ENCODE peak calls at places on chromosome 11, in five cellular contexts. Y, R, G, O and C are unnamed samples.
A peak's percentile ranks its signal among the peaks of the same experiment; 100 is the strongest.

GRCh38 chr11:100930185-100930778 is 199.3 kb downstream of the PGR start:
- DNase-seq in Y (peak; percentile 72), R (no peak), G (no peak), O (peak; percentile 73), C (no peak)

GRCh38 chr11:19919050-19919561 is 206.5 kb downstream of the NAV2 start:
- DNase-seq in Y (no peak), R (peak; percentile 83), G (peak; percentile 78), O (no peak), C (no peak)

GRCh38 chr11:12768731-12769673 is 94.8 kb downstream of the TEAD1 start:
- DNase-seq in Y (no peak), R (no peak), G (no peak), O (no peak), C (no peak)

GRCh38 chr11:1870721-1871466 is 18.0 kb downstream of the LSP1 start:
- DNase-seq in Y (no peak), R (no peak), G (peak; percentile 83), O (peak; percentile 45), C (no peak)

GRCh38 chr11:134488512-134488911 is 76.5 kb upstream of the B3GAT1 start:
- DNase-seq in Y (no peak), R (no peak), G (no peak), O (no peak), C (no peak)

GRCh38 chr11:44246726-44247125 is 63.2 kb downstream of the ALX4 start:
- DNase-seq in Y (no peak), R (no peak), G (no peak), O (no peak), C (no peak)

GRCh38 chr11:67652965-67653845 is 2.7 kb upstream of the ACY3 start:
- DNase-seq in Y (no peak), R (no peak), G (no peak), O (peak; percentile 0), C (no peak)

GRCh38 chr11:121035169-121035755 is 11.4 kb downstream of the TBCEL start:
- DNase-seq in Y (no peak), R (no peak), G (no peak), O (no peak), C (no peak)

GRCh38 chr11:125423247-125423849 is 72.7 kb downstream of the FEZ1 start:
- DNase-seq in Y (peak; percentile 30), R (no peak), G (no peak), O (no peak), C (no peak)

GRCh38 chr11:68495330-68495729 is 34.8 kb downstream of the PPP6R3 start:
- DNase-seq in Y (no peak), R (no peak), G (no peak), O (no peak), C (no peak)

GRCh38 chr11:102269927-102270326 is 47.4 kb upstream of the BIRC3 start:
- DNase-seq in Y (no peak), R (no peak), G (no peak), O (no peak), C (no peak)

GRCh38 chr11:48242501-48242900 is 2.4 kb upstream of the OR4X2 start:
- DNase-seq in Y (no peak), R (no peak), G (no peak), O (no peak), C (no peak)

GRCh38 chr11:100546714-100547113 is 140.4 kb upstream of the ARHGAP42 start:
- DNase-seq in Y (peak; percentile 42), R (no peak), G (no peak), O (no peak), C (no peak)

GRCh38 chr11:85934599-85935169 is 79.5 kb downstream of the CCDC83 start:
- DNase-seq in Y (no peak), R (no peak), G (peak; percentile 56), O (no peak), C (no peak)

GRCh38 chr11:32794439-32794838 is at the start of gene CCDC73:
- DNase-seq in Y (no peak), R (no peak), G (no peak), O (no peak), C (no peak)

GRCh38 chr11:107078375-107078774 is 60.1 kb upstream of the GUCY1A2 start:
- DNase-seq in Y (no peak), R (no peak), G (no peak), O (no peak), C (no peak)

GRCh38 chr11:61771195-61771894 is 18.9 kb downstream of the MYRF start:
- DNase-seq in Y (no peak), R (no peak), G (no peak), O (no peak), C (no peak)

GRCh38 chr11:20676658-20677057 is 7.3 kb downstream of the NELL1 start:
- DNase-seq in Y (no peak), R (no peak), G (no peak), O (no peak), C (no peak)

GRCh38 chr11:118000067-118000849 is 14.1 kb downstream of the IL10RA start:
- DNase-seq in Y (no peak), R (no peak), G (no peak), O (no peak), C (no peak)

GRCh38 chr11:86678823-86679222 is 6.4 kb upstream of the ME3 start:
- DNase-seq in Y (no peak), R (no peak), G (no peak), O (peak; percentile 82), C (no peak)

GRCh38 chr11:121494355-121495099 is 41.8 kb upstream of the SORL1-AS1 start:
- DNase-seq in Y (no peak), R (no peak), G (no peak), O (no peak), C (no peak)

GRCh38 chr11:10858505-10859360 is 880 bp upstream of the ZBED5 start:
- DNase-seq in Y (peak; percentile 81), R (peak; percentile 84), G (peak; percentile 62), O (peak; percentile 82), C (no peak)

GRCh38 chr11:10502770-10503169 is 38.2 kb downstream of the RNF141 start:
- DNase-seq in Y (no peak), R (no peak), G (no peak), O (no peak), C (no peak)

GRCh38 chr11:77299528-77299993 is 1.9 kb downstream of the GDPD4 start:
- DNase-seq in Y (no peak), R (no peak), G (no peak), O (no peak), C (no peak)

GRCh38 chr11:46159694-46160093 is 38.4 kb upstream of the PHF21A start:
- DNase-seq in Y (no peak), R (no peak), G (no peak), O (no peak), C (no peak)

GRCh38 chr11:97745515-97746050 is 1275.2 kb upstream of the CNTN5 start:
- DNase-seq in Y (no peak), R (no peak), G (no peak), O (no peak), C (no peak)

GRCh38 chr11:65538915-65539374 is 14.1 kb downstream of the SCYL1 start:
- DNase-seq in Y (no peak), R (no peak), G (no peak), O (peak; percentile 85), C (no peak)

GRCh38 chr11:6626971-6627761 is 7.9 kb upstream of the TPP1 start:
- DNase-seq in Y (no peak), R (no peak), G (no peak), O (no peak), C (no peak)

GRCh38 chr11:126603486-126603885 is 248.0 kb downstream of the ST3GAL4 start:
- DNase-seq in Y (no peak), R (no peak), G (no peak), O (no peak), C (no peak)

GRCh38 chr11:94731921-94732601 is 36.1 kb upstream of the AMOTL1 start:
- DNase-seq in Y (no peak), R (no peak), G (peak; percentile 46), O (no peak), C (no peak)

GRCh38 chr11:98979212-98979611 is 41.5 kb upstream of the CNTN5 start:
- DNase-seq in Y (peak; percentile 45), R (no peak), G (no peak), O (peak; percentile 22), C (no peak)

GRCh38 chr11:88414981-88415391 is 77.5 kb upstream of the CTSC start:
- DNase-seq in Y (no peak), R (no peak), G (no peak), O (no peak), C (no peak)

DNA sequence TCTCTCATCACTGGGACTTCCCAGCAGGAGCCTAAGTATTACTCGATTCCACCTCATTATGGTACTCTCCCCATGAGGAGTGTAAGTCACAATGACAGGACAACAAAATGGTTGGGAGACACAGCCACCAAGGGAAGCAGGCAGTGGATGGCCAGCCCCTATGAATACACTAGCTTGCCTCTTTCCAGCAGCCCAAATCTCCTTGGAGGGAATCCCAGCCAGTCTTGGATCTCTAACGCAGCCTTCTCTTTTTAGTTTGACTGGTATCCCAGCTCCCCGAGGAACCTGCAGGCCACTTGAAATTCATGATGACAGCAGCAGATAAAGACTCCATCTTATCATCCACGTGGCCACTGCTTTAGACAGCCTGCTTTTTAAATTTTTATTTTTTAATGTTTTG is 815.8 kb downstream of the NTM start:
- DNase-seq in Y (no peak), R (no peak), G (no peak), O (no peak), C (no peak)
- H3K4me1 ChIP-seq in Y (no peaks in the 10 kb centered on the region), R (no peaks in the 10 kb centered on the region), G (no peaks in the 10 kb centered on the region), O (no peaks in the 10 kb centered on the region), C (no peaks in the 10 kb centered on the region)

DNA sequence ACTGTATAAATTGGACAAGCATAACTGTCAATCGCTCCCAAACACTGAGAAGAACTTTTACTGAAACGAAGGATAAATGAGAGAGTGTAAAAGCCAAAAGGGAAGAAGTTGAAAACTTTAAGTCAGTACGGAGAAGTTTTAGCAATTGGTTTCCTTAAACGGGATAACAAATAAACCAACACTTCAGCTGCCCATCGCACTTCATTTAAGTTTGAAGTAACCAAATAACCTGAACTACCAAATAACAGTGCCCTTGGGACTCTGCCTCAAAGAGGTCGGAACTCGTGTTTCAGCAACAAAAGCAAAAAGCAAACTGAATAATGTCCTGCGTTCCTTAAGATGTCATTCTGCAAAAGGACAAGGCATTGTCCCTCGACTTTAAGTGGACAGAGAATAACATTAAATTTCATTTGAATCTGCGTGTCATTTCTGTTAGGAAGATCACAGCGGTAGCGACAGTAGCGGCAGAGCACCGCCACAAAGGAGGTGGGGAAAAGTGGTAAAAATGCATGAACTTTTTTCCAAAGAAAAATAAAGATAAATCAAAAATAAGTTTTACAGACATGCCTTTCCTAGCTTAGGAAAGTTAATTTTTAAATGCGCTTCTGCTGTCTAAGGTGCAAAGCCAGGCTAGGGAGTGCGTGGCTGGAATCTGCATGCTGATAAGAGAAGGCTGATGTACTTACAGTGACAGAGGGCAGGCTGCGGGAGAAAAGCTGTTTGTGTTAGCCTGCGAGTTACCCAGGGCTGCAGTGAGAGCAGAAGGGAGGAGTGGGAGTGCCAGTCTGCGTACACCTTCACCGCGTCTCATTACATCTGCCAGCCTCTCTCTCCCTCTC is 126.8 kb upstream of the C11orf58 start:
- DNase-seq in Y (peak; percentile 61), R (no peak), G (no peak), O (peak; percentile 65), C (no peak)
- H3K27me3 ChIP-seq in Y (peaks cover 94% of the 10 kb centered on the region), R (peaks cover 41% of the 10 kb centered on the region), G (peaks cover 29% of the 10 kb centered on the region), O (peaks cover 100% of the 10 kb centered on the region), C (peaks cover 69% of the 10 kb centered on the region)

DNA sequence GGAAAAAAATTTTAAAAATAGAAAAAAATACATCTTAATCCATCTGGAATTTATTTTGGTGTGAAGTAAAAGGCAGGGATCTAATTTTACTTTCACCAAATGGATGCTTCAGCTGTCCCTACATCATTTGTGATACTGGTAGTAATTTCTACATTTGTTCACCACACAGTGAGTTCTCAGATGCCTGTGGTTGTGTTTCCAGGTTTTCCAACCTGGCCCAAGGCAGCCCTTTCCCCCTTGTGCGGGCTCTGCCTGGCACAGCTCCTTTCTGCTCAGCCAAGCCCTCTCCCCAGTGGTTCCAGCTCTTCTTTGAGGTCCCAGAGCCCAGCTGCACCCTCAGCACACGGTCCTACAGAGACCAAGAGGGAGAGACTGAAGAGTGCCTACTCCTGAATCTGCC is 37.7 kb upstream of the KLHL35 start:
- DNase-seq in Y (no peak), R (peak; percentile 21), G (no peak), O (no peak), C (no peak)
- H3K4me1 ChIP-seq in Y (peaks cover 4% of the 10 kb centered on the region), R (no peaks in the 10 kb centered on the region), G (peaks cover 7% of the 10 kb centered on the region), O (peaks cover 45% of the 10 kb centered on the region), C (peaks cover 7% of the 10 kb centered on the region)

GRCh38 chr11:8809605-8810272 is 101.2 kb upstream of the AKIP1 start:
- DNase-seq in Y (peak; percentile 35), R (no peak), G (no peak), O (peak; percentile 51), C (no peak)
- H3K27me3 ChIP-seq in Y (no peaks in the 10 kb centered on the region), R (no peaks in the 10 kb centered on the region), G (no peaks in the 10 kb centered on the region), O (no peaks in the 10 kb centered on the region), C (no peaks in the 10 kb centered on the region)